ENCODE peak calls at places on chromosomes 6 and 20, in eight cellular contexts. F, X, S, L, U, G, E and T are unnamed samples.

GRCh38 chr6:169789146-169789943 is 37.9 kb downstream of the ERMARD start:
- DNase-seq in F (peak; percentile 66), S (no peak), X (no peak), E (no peak), U (no peak), G (no peak), L (no peak), T (no peak)

GRCh38 chr6:68343901-68344300 is 291.2 kb upstream of the ADGRB3 start:
- DNase-seq in E (no peak), L (no peak), S (peak; percentile 34), G (peak; percentile 0), X (no peak), F (no peak), U (peak; percentile 16), T (no peak)

GRCh38 chr6:33271098-33271607 is 523 bp downstream of the VPS52 start:
- DNase-seq in G (no peak), U (no peak), S (peak; percentile 24), X (no peak), L (no peak), E (no peak), F (no peak), T (no peak)

GRCh38 chr6:43095939-43096338 is 19.8 kb downstream of the PTK7 start:
- DNase-seq in E (no peak), X (no peak), G (no peak), U (no peak), F (no peak), L (no peak), S (no peak), T (no peak)

GRCh38 chr6:93420163-93420806 is 926 bp upstream of the EPHA7 start:
- DNase-seq in L (no peak), U (no peak), E (no peak), X (no peak), S (no peak), G (no peak), F (no peak), T (no peak)

GRCh38 chr6:165616116-165616515 is 46.9 kb downstream of the PDE10A start:
- DNase-seq in X (no peak), G (peak; percentile 18), E (no peak), F (no peak), L (no peak), U (no peak), S (peak; percentile 96), T (no peak)

GRCh38 chr6:2810092-2810671 is 31.5 kb downstream of the SERPINB1 start:
- DNase-seq in X (peak; percentile 96), E (no peak), F (no peak), L (no peak), G (peak; percentile 17), S (peak; percentile 33), U (no peak), T (no peak)

GRCh38 chr20:35060168-35060567 is 32.4 kb downstream of the TRPC4AP start:
- DNase-seq in S (no peak), X (no peak), U (no peak), F (no peak), E (no peak), G (no peak), L (no peak), T (no peak)

GRCh38 chr20:46171909-46172308 is 53.8 kb downstream of the CD40 start:
- DNase-seq in X (no peak), E (no peak), S (no peak), G (no peak), U (no peak), L (no peak), F (no peak), T (no peak)

GRCh38 chr20:3980260-3981131 is 34.9 kb downstream of the RNF24 start:
- DNase-seq in G (peak; percentile 73), S (peak; percentile 50), U (peak; percentile 77), E (no peak), L (no peak), X (no peak), F (no peak), T (no peak)

GRCh38 chr6:121600389-121601233 is 165.2 kb downstream of the GJA1 start:
- DNase-seq in G (peak; percentile 62), U (no peak), E (no peak), S (no peak), X (no peak), L (no peak), F (no peak), T (no peak)

GRCh38 chr20:18258126-18258860 is 30.0 kb upstream of the ZNF133 start:
- DNase-seq in F (no peak), L (no peak), G (no peak), X (no peak), S (no peak), U (no peak), E (no peak), T (no peak)

GRCh38 chr6:8100159-8100854 is 2.0 kb downstream of the EEF1E1 start:
- DNase-seq in X (no peak), S (no peak), U (no peak), F (no peak), E (no peak), G (no peak), L (no peak), T (no peak)

GRCh38 chr6:50816115-50816675 is 2.5 kb upstream of the TFAP2B start:
- DNase-seq in L (peak; percentile 50), F (no peak), G (peak; percentile 55), E (peak; percentile 19), X (peak; percentile 34), S (peak; percentile 78), U (peak; percentile 75), T (peak; percentile 19)

GRCh38 chr20:37396520-37397075 is 50.7 kb downstream of the SRC start:
- DNase-seq in E (no peak), L (no peak), U (no peak), X (no peak), F (no peak), G (no peak), S (no peak), T (no peak)

GRCh38 chr6:164929155-164929977 is 380.0 kb downstream of the C6orf118 start:
- DNase-seq in X (no peak), L (no peak), E (no peak), S (no peak), U (no peak), G (no peak), F (no peak), T (no peak)

GRCh38 chr20:24389686-24390085 is 79.7 kb upstream of the SYNDIG1 start:
- DNase-seq in G (no peak), S (no peak), L (no peak), X (no peak), U (peak; percentile 96), F (no peak), E (no peak), T (peak; percentile 43)

GRCh38 chr6:17914651-17915050 is 72.8 kb downstream of the KIF13A start:
- DNase-seq in E (no peak), F (no peak), S (no peak), X (no peak), U (no peak), L (no peak), G (no peak), T (no peak)

GRCh38 chr6:138382498-138383265 is 5.0 kb downstream of the SMIM28 start:
- DNase-seq in F (no peak), U (no peak), L (no peak), G (no peak), X (no peak), S (no peak), E (no peak), T (no peak)

GRCh38 chr6:17240803-17241500 is 40.2 kb upstream of the RBM24 start:
- DNase-seq in U (no peak), G (no peak), L (no peak), E (no peak), F (no peak), X (no peak), S (no peak), T (no peak)

GRCh38 chr6:161434921-161435411 is 161.1 kb upstream of the AGPAT4 start:
- DNase-seq in G (peak; percentile 95), L (no peak), S (peak; percentile 98), X (no peak), U (no peak), F (no peak), E (no peak), T (no peak)

DNA sequence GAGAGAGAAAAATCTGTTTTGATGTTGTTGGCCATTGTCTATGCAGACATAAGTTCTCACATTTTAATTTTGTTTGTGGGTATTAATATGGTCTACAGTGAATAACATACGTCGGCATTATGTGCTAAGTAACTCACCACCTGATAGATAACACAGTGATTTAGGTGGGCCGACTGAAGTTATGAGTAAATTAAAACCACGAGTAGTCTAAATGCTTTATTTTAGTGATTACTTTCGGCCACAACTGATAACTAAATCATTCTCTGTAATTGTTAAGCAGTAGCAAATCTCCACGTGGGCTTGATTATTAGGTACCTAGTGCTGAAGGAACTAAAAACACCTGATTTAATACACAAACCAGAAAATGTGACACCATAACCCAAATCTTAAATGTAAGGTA is 1.2 kb downstream of the DOP1A start:
- DNase-seq in X (no peak), E (no peak), S (no peak), L (no peak), G (no peak), U (no peak), F (no peak), T (no peak)
- H3K4me3 ChIP-seq in X (peak overlapping the region; percentile 68), E (peak overlapping the region; percentile 95), S (peak overlapping the region; percentile 84), L (peak overlapping the region; percentile 95), G (peak overlapping the region; percentile 89), U (peak overlapping the region; percentile 63), F (peak overlapping the region; percentile 99), T (peak overlapping the region; percentile 82)

GRCh38 chr6:35014341-35014740 is 125.3 kb downstream of the ANKS1A start:
- DNase-seq in X (no peak), F (no peak), U (no peak), G (no peak), S (no peak), E (no peak), L (no peak), T (no peak)
- H3K4me3 ChIP-seq in X (no peak overlapping the region), F (no peak overlapping the region), U (no peak overlapping the region), G (no peak overlapping the region), S (no peak overlapping the region), E (no peak overlapping the region), L (no peak overlapping the region), T (no peak overlapping the region)

GRCh38 chr6:55777461-55777860 is 97.9 kb downstream of the BMP5 start:
- DNase-seq in U (no peak), X (no peak), F (no peak), L (no peak), G (peak; percentile 8), S (no peak), E (no peak), T (no peak)

GRCh38 chr6:55778704-55779103 is 96.7 kb downstream of the BMP5 start:
- DNase-seq in E (no peak), F (no peak), L (no peak), X (no peak), S (no peak), U (no peak), G (no peak), T (no peak)

DNA sequence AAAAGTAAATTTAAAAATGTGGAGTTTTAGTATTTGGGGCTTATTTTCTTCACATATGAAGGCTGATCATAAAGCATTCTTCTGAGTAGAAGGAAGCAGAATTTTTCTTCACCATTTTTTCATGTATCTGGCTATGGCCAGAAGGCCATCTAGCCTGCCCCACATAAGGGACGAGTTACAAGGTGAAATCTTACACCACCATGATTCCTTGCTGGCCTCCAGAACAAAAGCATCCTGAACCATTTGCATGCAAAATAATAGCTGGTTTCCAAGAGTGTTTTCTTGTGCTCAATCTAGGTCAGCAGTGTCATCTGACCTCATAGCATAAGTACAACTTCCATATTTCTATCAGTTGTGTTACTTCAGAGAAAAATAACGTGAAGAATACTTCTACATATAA is 93.1 kb downstream of the BMP5 start:
- DNase-seq in S (no peak), L (no peak), X (no peak), F (no peak), G (no peak), E (no peak), U (no peak), T (no peak)
- H3K4me3 ChIP-seq in S (no peak overlapping the region), L (no peak overlapping the region), X (no peak overlapping the region), F (no peak overlapping the region), G (no peak overlapping the region), E (no peak overlapping the region), U (no peak overlapping the region), T (no peak overlapping the region)

GRCh38 chr6:84772428-84773132 is 8.2 kb upstream of the TBX18 start:
- DNase-seq in U (no peak), G (no peak), F (no peak), X (no peak), L (no peak), E (no peak), S (peak; percentile 58), T (no peak)
- H3K4me3 ChIP-seq in U (no peak overlapping the region), G (no peak overlapping the region), F (peak overlapping the region; percentile 78), X (no peak overlapping the region), L (no peak overlapping the region), E (no peak overlapping the region), S (peak overlapping the region; percentile 59), T (no peak overlapping the region)